ENCODE peak calls at places on chromosomes 5 and 9, in seven cellular contexts. A is type B pancreatic cell; H is GM23248; I is stimulated activated CD8-positive, alpha-beta memory T cell treated with anti-CD3 and anti-CD28 coated beads, Interleukin-4, amount 100 ng/mL, for 1 hour; J is activated naive CD8-positive, alpha-beta T cell treated with anti-CD3 and anti-CD28 coated beads, Interleukin-2, amount 10 ng/mL, durations not matched to agents 7 days and 5 days; S is fibroblast of villous mesenchyme; W is ecto neural progenitor cell. Q is an unnamed sample.

GRCh38 chr9:115404311-115404710 is 286.4 kb upstream of the TNC start:
- DNase-seq in A (no peak), H (no peak), I (no peak), J (no peak), S (no peak), W (no peak), Q (no peak)

GRCh38 chr9:23598994-23599393 is 227.0 kb downstream of the ELAVL2 start:
- DNase-seq in A (no peak), H (no peak), I (no peak), J (no peak), S (no peak), W (no peak), Q (no peak)

GRCh38 chr5:150112211-150113046 is 26.1 kb upstream of the CSF1R start:
- DNase-seq in A (no peak), H (peak; percentile 97), I (no peak), J (no peak), S (peak; percentile 96), W (peak; percentile 46), Q (peak; percentile 48)

GRCh38 chr5:57320552-57320951 is 146.7 kb downstream of the GPBP1 start:
- DNase-seq in A (no peak), H (no peak), I (no peak), J (no peak), S (no peak), W (no peak), Q (no peak)

GRCh38 chr9:135215571-135216161 is 128.2 kb downstream of the OLFM1 start:
- DNase-seq in A (no peak), H (no peak), I (no peak), J (no peak), S (no peak), W (no peak), Q (no peak)

GRCh38 chr5:40619406-40619805 is 60.3 kb upstream of the PTGER4 start:
- DNase-seq in A (no peak), H (no peak), I (no peak), J (no peak), S (peak; percentile 58), W (no peak), Q (no peak)

GRCh38 chr5:25119654-25120053 is 474.9 kb upstream of the CDH10 start:
- DNase-seq in A (no peak), H (peak; percentile 47), I (no peak), J (no peak), S (no peak), W (no peak), Q (no peak)

GRCh38 chr5:58043607-58043945 is 416.3 kb downstream of the PLK2 start:
- DNase-seq in A (no peak), H (no peak), I (no peak), J (no peak), S (peak; percentile 49), W (no peak), Q (no peak)

GRCh38 chr5:7391215-7391614 is 4.7 kb upstream of the ADCY2 start:
- DNase-seq in A (no peak), H (no peak), I (no peak), J (no peak), S (no peak), W (no peak), Q (peak; percentile 8)

GRCh38 chr9:80285325-80285724 is 713.6 kb downstream of the TLE4 start:
- DNase-seq in A (no peak), H (no peak), I (no peak), J (no peak), S (peak; percentile 1), W (no peak), Q (no peak)

GRCh38 chr9:127927457-127928231 is 2.9 kb downstream of the PIP5KL1 start:
- DNase-seq in A (no peak), H (peak; percentile 55), I (peak; percentile 63), J (peak; percentile 70), S (no peak), W (peak; percentile 73), Q (no peak)

GRCh38 chr5:178851951-178852350 is 7.8 kb upstream of the ZNF354B start:
- DNase-seq in A (no peak), H (no peak), I (no peak), J (no peak), S (no peak), W (no peak), Q (no peak)

GRCh38 chr5:88269222-88269771 is 652 bp upstream of the TMEM161B start:
- DNase-seq in A (no peak), H (peak; percentile 44), I (no peak), J (peak; percentile 33), S (no peak), W (no peak), Q (no peak)

GRCh38 chr5:176787676-176788075 is 22.7 kb upstream of the UNC5A start:
- DNase-seq in A (no peak), H (no peak), I (no peak), J (no peak), S (no peak), W (no peak), Q (no peak)

GRCh38 chr5:116947691-116948528 is 373.3 kb upstream of the SEMA6A start:
- DNase-seq in A (no peak), H (peak; percentile 7), I (no peak), J (peak; percentile 65), S (peak; percentile 11), W (peak; percentile 74), Q (peak; percentile 24)

GRCh38 chr5:10406636-10407035 is 35.0 kb upstream of the ROPN1L start:
- DNase-seq in A (no peak), H (no peak), I (no peak), J (no peak), S (no peak), W (no peak), Q (no peak)

GRCh38 chr9:70127540-70128416 is 84.1 kb downstream of the MAMDC2 start:
- DNase-seq in A (no peak), H (no peak), I (no peak), J (no peak), S (no peak), W (no peak), Q (no peak)

GRCh38 chr9:124733964-124734740 is 37.0 kb downstream of the NR6A1 start:
- DNase-seq in A (no peak), H (no peak), I (no peak), J (no peak), S (no peak), W (no peak), Q (no peak)

GRCh38 chr5:33929925-33930690 is 6.1 kb upstream of the RXFP3 start:
- DNase-seq in A (no peak), H (no peak), I (no peak), J (no peak), S (peak; percentile 8), W (no peak), Q (no peak)

GRCh38 chr9:105318729-105319513 is 74.5 kb downstream of the SLC44A1 start:
- DNase-seq in A (no peak), H (no peak), I (no peak), J (no peak), S (no peak), W (no peak), Q (no peak)

GRCh38 chr9:107109324-107109723 is 173.8 kb upstream of the RAD23B start:
- DNase-seq in A (no peak), H (no peak), I (no peak), J (no peak), S (no peak), W (no peak), Q (no peak)

GRCh38 chr5:134784946-134785620 is 26.5 kb downstream of the DDX46 start:
- DNase-seq in A (no peak), H (peak; percentile 61), I (no peak), J (no peak), S (peak; percentile 60), W (no peak), Q (no peak)

GRCh38 chr5:96031811-96032261 is 70.2 kb upstream of the ELL2 start:
- DNase-seq in A (no peak), H (peak; percentile 89), I (no peak), J (no peak), S (no peak), W (no peak), Q (no peak)

GRCh38 chr5:41246376-41246775 is 33.0 kb upstream of the C6 start:
- DNase-seq in A (no peak), H (peak; percentile 77), I (no peak), J (no peak), S (peak; percentile 56), W (no peak), Q (no peak)

GRCh38 chr5:82662340-82662739 is 384.2 kb upstream of the RPS23 start:
- DNase-seq in A (no peak), H (no peak), I (no peak), J (no peak), S (peak; percentile 38), W (no peak), Q (no peak)

GRCh38 chr9:120830151-120830550 is 12.6 kb downstream of the PSMD5 start:
- DNase-seq in A (no peak), H (peak; percentile 46), I (no peak), J (no peak), S (peak; percentile 7), W (no peak), Q (no peak)

GRCh38 chr5:142597546-142598337 is 88.1 kb downstream of the FGF1 start:
- DNase-seq in A (no peak), H (peak; percentile 95), I (no peak), J (no peak), S (peak; percentile 75), W (no peak), Q (no peak)

GRCh38 chr5:159095218-159095617 is 4.5 kb downstream of the EBF1 start:
- DNase-seq in A (peak; percentile 68), H (no peak), I (no peak), J (no peak), S (no peak), W (peak; percentile 65), Q (no peak)

GRCh38 chr9:116102596-116102995 is 51.0 kb upstream of the PAPPA start:
- DNase-seq in A (no peak), H (no peak), I (no peak), J (no peak), S (no peak), W (no peak), Q (no peak)

GRCh38 chr5:177154003-177154643 is 20.6 kb downstream of the NSD1 start:
- DNase-seq in A (no peak), H (peak; percentile 38), I (no peak), J (no peak), S (peak; percentile 89), W (no peak), Q (no peak)

GRCh38 chr5:5025774-5026406 is 114.2 kb upstream of the ADAMTS16 start:
- DNase-seq in A (no peak), H (no peak), I (no peak), J (no peak), S (peak; percentile 44), W (no peak), Q (no peak)

GRCh38 chr5:149872351-149873040 is 72.1 kb downstream of the PDE6A start:
- DNase-seq in A (no peak), H (no peak), I (no peak), J (no peak), S (no peak), W (no peak), Q (no peak)

GRCh38 chr5:147567917-147568598 is 58.2 kb upstream of the DPYSL3 start:
- DNase-seq in A (no peak), H (peak; percentile 72), I (no peak), J (no peak), S (peak; percentile 64), W (no peak), Q (peak; percentile 54)

GRCh38 chr5:66757834-66758396 is 161.7 kb downstream of the MAST4 start:
- DNase-seq in A (no peak), H (no peak), I (no peak), J (no peak), S (no peak), W (no peak), Q (no peak)

GRCh38 chr9:80699551-80699998 is 989.8 kb downstream of the TLE1 start:
- DNase-seq in A (no peak), H (no peak), I (no peak), J (no peak), S (peak; percentile 10), W (no peak), Q (no peak)

GRCh38 chr5:8458038-8458383 is 589.1 kb downstream of the MTRR start:
- DNase-seq in A (no peak), H (peak; percentile 75), I (no peak), J (no peak), S (peak; percentile 37), W (no peak), Q (no peak)

GRCh38 chr5:1315709-1316587 is 21.1 kb upstream of the TERT start:
- DNase-seq in A (peak; percentile 58), H (peak; percentile 24), I (no peak), J (peak; percentile 58), S (no peak), W (no peak), Q (no peak)

GRCh38 chr5:163916376-163916775 is 411.0 kb downstream of the MAT2B start:
- DNase-seq in A (no peak), H (no peak), I (no peak), J (no peak), S (peak; percentile 37), W (no peak), Q (no peak)

Q was measured in neuronal stem cell.